ENCODE peak calls at places on chromosomes 3 and 15, in ten cellular contexts. One of them, this sample, is unnamed.

GRCh38 chr15:38084289-38084688 is 149.8 kb downstream of the TMCO5A start:
- DNase-seq in fibroblast of lung: peak
- DNase-seq in ACHN: no peak
- DNase-seq in fibroblast of the conjunctiva: no peak
- DNase-seq in A172: peak
- DNase-seq in MG63: no peak
- DNase-seq in globus pallidus: no peak
- DNase-seq in Right ventricle myocardium superior: no peak
- DNase-seq in T-helper 17 cell: no peak
- DNase-seq in memory B cell: no peak
- DNase-seq in this sample: no peak

GRCh38 chr3:177973241-177973840 is 562.9 kb upstream of the KCNMB2 start:
- DNase-seq in fibroblast of lung: peak
- DNase-seq in ACHN: peak
- DNase-seq in fibroblast of the conjunctiva: peak
- DNase-seq in A172: no peak
- DNase-seq in MG63: no peak
- DNase-seq in globus pallidus: no peak
- DNase-seq in Right ventricle myocardium superior: no peak
- DNase-seq in T-helper 17 cell: no peak
- DNase-seq in memory B cell: no peak
- DNase-seq in this sample: no peak

GRCh38 chr3:104291437-104291851 is 1075.3 kb upstream of the ALCAM start:
- DNase-seq in fibroblast of lung: peak
- DNase-seq in ACHN: peak
- DNase-seq in fibroblast of the conjunctiva: no peak
- DNase-seq in A172: no peak
- DNase-seq in MG63: no peak
- DNase-seq in globus pallidus: peak
- DNase-seq in Right ventricle myocardium superior: no peak
- DNase-seq in T-helper 17 cell: no peak
- DNase-seq in memory B cell: no peak
- DNase-seq in this sample: no peak

GRCh38 chr3:157532529-157533297 is 29.5 kb upstream of the VEPH1 start:
- DNase-seq in fibroblast of lung: peak
- DNase-seq in ACHN: peak
- DNase-seq in fibroblast of the conjunctiva: peak
- DNase-seq in A172: peak
- DNase-seq in MG63: peak
- DNase-seq in globus pallidus: peak
- DNase-seq in Right ventricle myocardium superior: no peak
- DNase-seq in T-helper 17 cell: no peak
- DNase-seq in memory B cell: no peak
- DNase-seq in this sample: no peak

GRCh38 chr15:76339302-76340197 is 3.0 kb downstream of the ISL2 start:
- DNase-seq in fibroblast of lung: no peak
- DNase-seq in ACHN: peak
- DNase-seq in fibroblast of the conjunctiva: no peak
- DNase-seq in A172: no peak
- DNase-seq in MG63: no peak
- DNase-seq in globus pallidus: no peak
- DNase-seq in Right ventricle myocardium superior: no peak
- DNase-seq in T-helper 17 cell: no peak
- DNase-seq in memory B cell: peak
- DNase-seq in this sample: no peak

GRCh38 chr15:76994496-76994895 is 430 bp upstream of the PSTPIP1 start:
- DNase-seq in fibroblast of lung: no peak
- DNase-seq in ACHN: no peak
- DNase-seq in fibroblast of the conjunctiva: no peak
- DNase-seq in A172: no peak
- DNase-seq in MG63: no peak
- DNase-seq in globus pallidus: no peak
- DNase-seq in Right ventricle myocardium superior: no peak
- DNase-seq in T-helper 17 cell: no peak
- DNase-seq in memory B cell: no peak
- DNase-seq in this sample: no peak

GRCh38 chr3:141355242-141355641 is 13.1 kb upstream of the ZBTB38 start:
- DNase-seq in fibroblast of lung: no peak
- DNase-seq in ACHN: no peak
- DNase-seq in fibroblast of the conjunctiva: no peak
- DNase-seq in A172: no peak
- DNase-seq in MG63: no peak
- DNase-seq in globus pallidus: no peak
- DNase-seq in Right ventricle myocardium superior: no peak
- DNase-seq in T-helper 17 cell: no peak
- DNase-seq in memory B cell: no peak
- DNase-seq in this sample: no peak

GRCh38 chr15:91921188-91921820 is 67.8 kb downstream of the SLCO3A1 start:
- DNase-seq in fibroblast of lung: no peak
- DNase-seq in ACHN: no peak
- DNase-seq in fibroblast of the conjunctiva: no peak
- DNase-seq in A172: no peak
- DNase-seq in MG63: no peak
- DNase-seq in globus pallidus: no peak
- DNase-seq in Right ventricle myocardium superior: no peak
- DNase-seq in T-helper 17 cell: no peak
- DNase-seq in memory B cell: no peak
- DNase-seq in this sample: no peak

GRCh38 chr15:55587321-55588069 is 650 bp downstream of the PYGO1 start:
- DNase-seq in fibroblast of lung: peak
- DNase-seq in ACHN: peak
- DNase-seq in fibroblast of the conjunctiva: no peak
- DNase-seq in A172: peak
- DNase-seq in MG63: peak
- DNase-seq in globus pallidus: no peak
- DNase-seq in Right ventricle myocardium superior: no peak
- DNase-seq in T-helper 17 cell: no peak
- DNase-seq in memory B cell: peak
- DNase-seq in this sample: no peak

GRCh38 chr15:65869954-65870871 is 922 bp downstream of the RAB11A start:
- DNase-seq in fibroblast of lung: peak
- DNase-seq in ACHN: peak
- DNase-seq in fibroblast of the conjunctiva: no peak
- DNase-seq in A172: peak
- DNase-seq in MG63: peak
- DNase-seq in globus pallidus: peak
- DNase-seq in Right ventricle myocardium superior: peak
- DNase-seq in T-helper 17 cell: no peak
- DNase-seq in memory B cell: peak
- DNase-seq in this sample: no peak

GRCh38 chr3:38730281-38730680 is 80.8 kb upstream of the SCN5A start:
- DNase-seq in fibroblast of lung: peak
- DNase-seq in ACHN: no peak
- DNase-seq in fibroblast of the conjunctiva: no peak
- DNase-seq in A172: peak
- DNase-seq in MG63: no peak
- DNase-seq in globus pallidus: no peak
- DNase-seq in Right ventricle myocardium superior: no peak
- DNase-seq in T-helper 17 cell: no peak
- DNase-seq in memory B cell: no peak
- DNase-seq in this sample: no peak

GRCh38 chr15:66939016-66939415 is 126.4 kb upstream of the SMAD3 start:
- DNase-seq in fibroblast of lung: no peak
- DNase-seq in ACHN: no peak
- DNase-seq in fibroblast of the conjunctiva: no peak
- DNase-seq in A172: no peak
- DNase-seq in MG63: no peak
- DNase-seq in globus pallidus: no peak
- DNase-seq in Right ventricle myocardium superior: no peak
- DNase-seq in T-helper 17 cell: no peak
- DNase-seq in memory B cell: no peak
- DNase-seq in this sample: no peak

GRCh38 chr3:32347286-32348125 is 44.1 kb upstream of the CMTM7 start:
- DNase-seq in fibroblast of lung: peak
- DNase-seq in ACHN: no peak
- DNase-seq in fibroblast of the conjunctiva: no peak
- DNase-seq in A172: peak
- DNase-seq in MG63: no peak
- DNase-seq in globus pallidus: no peak
- DNase-seq in Right ventricle myocardium superior: peak
- DNase-seq in T-helper 17 cell: no peak
- DNase-seq in memory B cell: no peak
- DNase-seq in this sample: no peak

GRCh38 chr3:58646503-58646902 is 20.1 kb downstream of the FAM3D start:
- DNase-seq in fibroblast of lung: peak
- DNase-seq in ACHN: no peak
- DNase-seq in fibroblast of the conjunctiva: no peak
- DNase-seq in A172: peak
- DNase-seq in MG63: peak
- DNase-seq in globus pallidus: no peak
- DNase-seq in Right ventricle myocardium superior: no peak
- DNase-seq in T-helper 17 cell: no peak
- DNase-seq in memory B cell: no peak
- DNase-seq in this sample: no peak

GRCh38 chr15:55742498-55742926 is 440 bp downstream of the PRTG start:
- DNase-seq in fibroblast of lung: peak
- DNase-seq in ACHN: peak
- DNase-seq in fibroblast of the conjunctiva: no peak
- DNase-seq in A172: peak
- DNase-seq in MG63: peak
- DNase-seq in globus pallidus: no peak
- DNase-seq in Right ventricle myocardium superior: peak
- DNase-seq in T-helper 17 cell: no peak
- DNase-seq in memory B cell: peak
- DNase-seq in this sample: no peak

GRCh38 chr15:45163508-45163856 is 24.3 kb downstream of the SHF start:
- DNase-seq in fibroblast of lung: no peak
- DNase-seq in ACHN: no peak
- DNase-seq in fibroblast of the conjunctiva: no peak
- DNase-seq in A172: no peak
- DNase-seq in MG63: no peak
- DNase-seq in globus pallidus: no peak
- DNase-seq in Right ventricle myocardium superior: no peak
- DNase-seq in T-helper 17 cell: no peak
- DNase-seq in memory B cell: no peak
- DNase-seq in this sample: no peak

GRCh38 chr3:14452676-14453367 is 50.4 kb downstream of the SLC6A6 start:
- DNase-seq in fibroblast of lung: peak
- DNase-seq in ACHN: peak
- DNase-seq in fibroblast of the conjunctiva: peak
- DNase-seq in A172: peak
- DNase-seq in MG63: peak
- DNase-seq in globus pallidus: peak
- DNase-seq in Right ventricle myocardium superior: peak
- DNase-seq in T-helper 17 cell: no peak
- DNase-seq in memory B cell: no peak
- DNase-seq in this sample: no peak

GRCh38 chr15:64279131-64279530 is 76.8 kb downstream of the CSNK1G1 start:
- DNase-seq in fibroblast of lung: peak
- DNase-seq in ACHN: no peak
- DNase-seq in fibroblast of the conjunctiva: no peak
- DNase-seq in A172: no peak
- DNase-seq in MG63: no peak
- DNase-seq in globus pallidus: no peak
- DNase-seq in Right ventricle myocardium superior: no peak
- DNase-seq in T-helper 17 cell: no peak
- DNase-seq in memory B cell: no peak
- DNase-seq in this sample: no peak

GRCh38 chr15:60585743-60586708 is 107.1 kb upstream of the ICE2 start:
- DNase-seq in fibroblast of lung: peak
- DNase-seq in ACHN: peak
- DNase-seq in fibroblast of the conjunctiva: peak
- DNase-seq in A172: peak
- DNase-seq in MG63: peak
- DNase-seq in globus pallidus: peak
- DNase-seq in Right ventricle myocardium superior: no peak
- DNase-seq in T-helper 17 cell: peak
- DNase-seq in memory B cell: peak
- DNase-seq in this sample: no peak

GRCh38 chr3:197466586-197467399 is 89.0 kb downstream of the BDH1 start:
- DNase-seq in fibroblast of lung: peak
- DNase-seq in ACHN: peak
- DNase-seq in fibroblast of the conjunctiva: no peak
- DNase-seq in A172: peak
- DNase-seq in MG63: peak
- DNase-seq in globus pallidus: no peak
- DNase-seq in Right ventricle myocardium superior: no peak
- DNase-seq in T-helper 17 cell: no peak
- DNase-seq in memory B cell: no peak
- DNase-seq in this sample: no peak

GRCh38 chr3:3699407-3699806 is 99.8 kb upstream of the LRRN1 start:
- DNase-seq in fibroblast of lung: peak
- DNase-seq in ACHN: no peak
- DNase-seq in fibroblast of the conjunctiva: no peak
- DNase-seq in A172: no peak
- DNase-seq in MG63: no peak
- DNase-seq in globus pallidus: no peak
- DNase-seq in Right ventricle myocardium superior: no peak
- DNase-seq in T-helper 17 cell: no peak
- DNase-seq in memory B cell: no peak
- DNase-seq in this sample: no peak

GRCh38 chr15:89526181-89526580 is 29.8 kb upstream of the RHCG start:
- DNase-seq in fibroblast of lung: no peak
- DNase-seq in ACHN: no peak
- DNase-seq in fibroblast of the conjunctiva: no peak
- DNase-seq in A172: no peak
- DNase-seq in MG63: no peak
- DNase-seq in globus pallidus: no peak
- DNase-seq in Right ventricle myocardium superior: no peak
- DNase-seq in T-helper 17 cell: no peak
- DNase-seq in memory B cell: no peak
- DNase-seq in this sample: no peak

GRCh38 chr3:190886945-190887344 is 24.5 kb upstream of the GMNC start:
- DNase-seq in fibroblast of lung: peak
- DNase-seq in ACHN: peak
- DNase-seq in fibroblast of the conjunctiva: no peak
- DNase-seq in A172: peak
- DNase-seq in MG63: no peak
- DNase-seq in globus pallidus: no peak
- DNase-seq in Right ventricle myocardium superior: no peak
- DNase-seq in T-helper 17 cell: no peak
- DNase-seq in memory B cell: no peak
- DNase-seq in this sample: no peak

GRCh38 chr3:197297020-197297419 is 1.4 kb downstream of the DLG1 start:
- DNase-seq in fibroblast of lung: no peak
- DNase-seq in ACHN: no peak
- DNase-seq in fibroblast of the conjunctiva: no peak
- DNase-seq in A172: no peak
- DNase-seq in MG63: no peak
- DNase-seq in globus pallidus: no peak
- DNase-seq in Right ventricle myocardium superior: no peak
- DNase-seq in T-helper 17 cell: no peak
- DNase-seq in memory B cell: no peak
- DNase-seq in this sample: no peak

GRCh38 chr3:139772539-139773500 is 95.0 kb upstream of the NMNAT3 start:
- DNase-seq in fibroblast of lung: peak
- DNase-seq in ACHN: peak
- DNase-seq in fibroblast of the conjunctiva: peak
- DNase-seq in A172: peak
- DNase-seq in MG63: peak
- DNase-seq in globus pallidus: no peak
- DNase-seq in Right ventricle myocardium superior: no peak
- DNase-seq in T-helper 17 cell: no peak
- DNase-seq in memory B cell: no peak
- DNase-seq in this sample: no peak

GRCh38 chr3:169812124-169812843 is 386 bp upstream of the LRRIQ4 start:
- DNase-seq in fibroblast of lung: peak
- DNase-seq in ACHN: peak
- DNase-seq in fibroblast of the conjunctiva: peak
- DNase-seq in A172: no peak
- DNase-seq in MG63: peak
- DNase-seq in globus pallidus: peak
- DNase-seq in Right ventricle myocardium superior: peak
- DNase-seq in T-helper 17 cell: peak
- DNase-seq in memory B cell: peak
- DNase-seq in this sample: peak

GRCh38 chr15:29676961-29677402 is 145.3 kb downstream of the TJP1 start:
- DNase-seq in fibroblast of lung: peak
- DNase-seq in ACHN: peak
- DNase-seq in fibroblast of the conjunctiva: no peak
- DNase-seq in A172: peak
- DNase-seq in MG63: peak
- DNase-seq in globus pallidus: no peak
- DNase-seq in Right ventricle myocardium superior: no peak
- DNase-seq in T-helper 17 cell: no peak
- DNase-seq in memory B cell: no peak
- DNase-seq in this sample: no peak

GRCh38 chr15:93037341-93038063 is 51.5 kb downstream of the RGMA start:
- DNase-seq in fibroblast of lung: peak
- DNase-seq in ACHN: no peak
- DNase-seq in fibroblast of the conjunctiva: no peak
- DNase-seq in A172: no peak
- DNase-seq in MG63: no peak
- DNase-seq in globus pallidus: peak
- DNase-seq in Right ventricle myocardium superior: peak
- DNase-seq in T-helper 17 cell: no peak
- DNase-seq in memory B cell: no peak
- DNase-seq in this sample: no peak

This sample was measured in activated T-helper 9 cell treated with anti-CD3 and anti-CD28 coated beads, Interleukin-2, amount 50 U/mL, for 16 hours.